ENCODE peak calls at places on chromosomes 7 and 10, in nine cellular contexts. Q is tibial nerve, C is hepatocyte, G is foreskin keratinocyte, M is mesothelial cell of epicardium, L is AG10803, W is tibial artery, E is RWPE1, P is cardiac fibroblast. Y is an unnamed sample.
A peak's percentile ranks its signal among the peaks of the same experiment; 100 is the strongest.

GRCh38 chr10:101040851-101041250 is 9.8 kb downstream of the SFXN3 start:
- DNase-seq in L (no peak), Q (no peak), M (no peak), G (no peak), E (no peak), P (no peak), W (no peak), C (no peak), Y (no peak)

GRCh38 chr10:34739915-34740314 is 75.2 kb downstream of the PARD3 start:
- DNase-seq in M (peak; percentile 69), W (no peak), G (peak; percentile 60), E (peak; percentile 25), C (peak; percentile 71), Q (no peak), L (peak; percentile 68), P (peak; percentile 80), Y (no peak)

GRCh38 chr10:32190890-32191491 is 134.8 kb upstream of the KIF5B start:
- DNase-seq in E (peak; percentile 22), C (peak; percentile 38), Q (peak; percentile 38), G (peak; percentile 18), P (peak; percentile 61), L (peak; percentile 40), M (no peak), W (no peak), Y (no peak)

GRCh38 chr10:70052462-70053211 is at the start of gene MACROH2A2:
- DNase-seq in G (peak; percentile 71), C (peak; percentile 85), P (peak; percentile 67), L (peak; percentile 59), M (peak; percentile 80), E (peak; percentile 75), W (peak; percentile 74), Q (peak; percentile 20), Y (peak; percentile 70)

GRCh38 chr10:113309791-113310190 is 243.1 kb upstream of the HABP2 start:
- DNase-seq in M (no peak), C (no peak), P (no peak), E (no peak), W (no peak), Q (no peak), G (no peak), L (no peak), Y (no peak)

GRCh38 chr10:13329565-13329964 is 18.5 kb downstream of the SEPHS1 start:
- DNase-seq in G (no peak), W (no peak), P (no peak), E (no peak), M (no peak), L (no peak), Q (no peak), C (no peak), Y (no peak)

GRCh38 chr7:139828880-139829653 is at the start of gene TBXAS1:
- DNase-seq in C (peak; percentile 39), P (no peak), L (no peak), Q (peak; percentile 33), M (no peak), W (no peak), E (no peak), G (no peak), Y (no peak)

GRCh38 chr10:131937832-131938231 is 37.0 kb downstream of the PPP2R2D start:
- DNase-seq in W (no peak), L (no peak), C (no peak), Q (no peak), G (no peak), E (no peak), M (no peak), P (no peak), Y (no peak)

GRCh38 chr10:118658762-118659161 is 63.3 kb upstream of the PRLHR start:
- DNase-seq in Q (no peak), C (no peak), G (no peak), P (no peak), E (no peak), M (no peak), W (no peak), L (no peak), Y (no peak)

GRCh38 chr7:127516320-127516719 is 69.1 kb downstream of the GCC1 start:
- DNase-seq in M (no peak), P (no peak), G (no peak), C (no peak), E (no peak), L (no peak), W (no peak), Q (no peak), Y (no peak)

GRCh38 chr10:103678104-103678526 is 177.3 kb downstream of the SH3PXD2A start:
- DNase-seq in M (peak; percentile 86), Q (peak; percentile 89), C (peak; percentile 94), W (peak; percentile 87), P (peak; percentile 99), G (peak; percentile 87), L (peak; percentile 99), E (no peak), Y (peak; percentile 24)

GRCh38 chr10:132402781-132403241 is 5.8 kb downstream of the PWWP2B start:
- DNase-seq in Q (no peak), C (no peak), G (no peak), P (no peak), W (no peak), L (no peak), E (no peak), M (no peak), Y (no peak)

GRCh38 chr10:78362406-78363022 is 328.9 kb downstream of the RPS24 start:
- DNase-seq in C (no peak), W (no peak), G (peak; percentile 16), P (no peak), M (no peak), L (peak; percentile 61), Q (no peak), E (no peak), Y (no peak)

GRCh38 chr7:70694909-70695803 is 436.8 kb upstream of the GALNT17 start:
- DNase-seq in E (peak; percentile 13), C (peak; percentile 57), L (no peak), P (peak; percentile 36), W (peak; percentile 68), G (peak; percentile 55), Q (no peak), M (peak; percentile 56), Y (no peak)

DNA sequence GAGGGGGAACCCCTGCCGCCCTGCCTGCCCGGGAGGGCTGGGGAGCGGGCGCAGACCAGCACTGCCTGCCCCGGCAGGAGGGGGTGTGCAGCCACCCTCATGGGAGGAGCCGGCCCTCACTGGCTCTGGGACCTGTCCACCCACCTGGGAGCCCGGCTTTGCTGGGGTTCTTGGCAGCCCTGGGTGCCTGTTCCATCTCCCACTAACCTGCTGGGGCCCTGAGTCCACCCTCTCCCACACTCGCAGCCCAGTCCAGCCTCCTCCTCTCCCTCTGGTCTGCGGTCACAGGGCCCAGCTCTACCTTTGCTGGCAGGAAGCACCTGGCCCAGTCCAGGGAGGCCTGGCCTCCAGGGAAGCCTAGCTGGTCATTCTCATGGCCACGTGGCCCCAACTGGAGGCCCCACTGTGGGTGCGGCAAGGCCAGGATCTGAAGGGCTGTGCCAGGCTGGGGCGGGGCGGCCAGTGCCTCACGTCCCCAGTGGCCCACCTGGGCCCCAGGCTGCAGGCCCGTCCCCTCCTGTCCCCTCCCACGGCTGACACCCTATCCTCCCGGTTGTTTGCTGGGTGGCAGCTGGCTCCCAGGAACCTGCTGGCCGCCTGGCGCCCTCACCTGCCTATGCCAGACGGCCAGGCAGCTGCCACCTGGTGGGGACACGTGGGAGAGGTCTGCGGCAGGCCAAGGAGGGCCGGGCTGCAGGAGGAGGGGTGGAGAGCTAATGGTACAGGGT is at the start of gene TMEM184A:
- DNase-seq in L (no peak), M (no peak), C (peak; percentile 89), E (peak; percentile 86), P (no peak), W (no peak), G (peak; percentile 49), Q (no peak), Y (no peak)
- TF ChIP-seq CTCF in L (no peak), M (peak; percentile 32), C (peak; percentile 58), E (peak; percentile 89), P (peak; percentile 24), W (no peak), G (peak; percentile 75), Q (peak; percentile 18), Y (no peak)

DNA sequence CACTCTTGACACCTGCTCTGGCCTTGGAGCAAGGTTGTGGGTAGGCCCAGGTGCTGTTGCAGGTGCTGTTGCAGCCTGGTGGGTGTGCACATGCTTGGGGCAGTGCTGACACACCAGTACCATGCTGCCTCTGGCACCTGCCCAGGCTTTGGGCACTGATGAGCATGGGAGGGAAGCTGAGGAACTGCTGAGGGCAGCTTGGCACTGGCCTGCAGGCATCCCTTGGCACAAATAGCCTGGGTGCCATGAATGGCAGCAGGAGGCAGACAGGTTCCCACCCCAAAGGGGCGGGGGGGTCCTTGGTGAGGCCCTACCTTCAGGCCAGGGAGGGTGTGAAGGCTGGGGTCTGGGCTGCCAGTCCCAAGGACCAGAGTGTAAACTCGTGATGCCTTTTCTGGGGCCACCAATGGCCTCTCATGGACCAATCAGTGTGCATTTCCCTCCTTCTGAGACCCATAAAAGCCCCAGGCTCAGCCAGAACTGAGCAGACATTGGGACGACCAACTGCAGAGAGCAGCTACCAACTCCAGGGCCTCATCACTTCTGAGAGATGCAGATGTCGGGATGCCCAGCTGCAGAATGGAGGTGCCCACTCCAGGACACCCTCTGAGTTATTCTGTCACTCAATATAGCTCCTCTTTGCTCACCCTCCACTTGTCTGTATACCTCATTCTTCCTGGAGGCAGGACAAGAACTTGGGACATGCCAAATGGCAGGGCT is 547.4 kb downstream of the ZWINT start:
- DNase-seq in W (no peak), Q (no peak), M (no peak), E (no peak), C (no peak), G (no peak), L (no peak), P (no peak), Y (no peak)
- TF ChIP-seq CTCF in W (no peak), Q (no peak), M (no peak), E (no peak), C (no peak), G (no peak), L (no peak), P (no peak), Y (no peak)

DNA sequence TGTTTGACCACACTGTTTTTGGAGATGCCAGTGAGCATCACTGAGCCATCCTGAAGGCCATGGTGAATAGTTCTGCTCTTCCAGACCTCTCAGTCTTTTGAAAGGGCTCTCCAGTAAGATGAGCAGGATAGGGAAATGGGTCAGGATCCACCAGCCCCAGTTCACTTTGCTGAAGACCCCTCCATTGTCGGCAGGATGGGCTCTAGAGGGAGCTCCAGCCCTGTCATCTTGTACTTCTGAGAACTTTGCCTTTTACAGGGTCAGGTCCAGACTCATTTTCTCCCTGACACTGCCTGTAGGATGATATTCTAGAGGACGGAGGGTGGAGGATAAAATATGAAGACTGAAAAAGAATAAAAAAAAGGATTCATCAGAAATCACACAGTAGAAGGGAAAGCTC is 13.1 kb downstream of the LHFPL3 start:
- DNase-seq in G (no peak), W (no peak), E (no peak), L (no peak), M (no peak), Q (no peak), P (no peak), C (peak; percentile 29), Y (no peak)
- TF ChIP-seq CTCF in G (no peak), W (no peak), E (no peak), L (no peak), M (no peak), Q (no peak), P (no peak), C (peak; percentile 37), Y (no peak)

DNA sequence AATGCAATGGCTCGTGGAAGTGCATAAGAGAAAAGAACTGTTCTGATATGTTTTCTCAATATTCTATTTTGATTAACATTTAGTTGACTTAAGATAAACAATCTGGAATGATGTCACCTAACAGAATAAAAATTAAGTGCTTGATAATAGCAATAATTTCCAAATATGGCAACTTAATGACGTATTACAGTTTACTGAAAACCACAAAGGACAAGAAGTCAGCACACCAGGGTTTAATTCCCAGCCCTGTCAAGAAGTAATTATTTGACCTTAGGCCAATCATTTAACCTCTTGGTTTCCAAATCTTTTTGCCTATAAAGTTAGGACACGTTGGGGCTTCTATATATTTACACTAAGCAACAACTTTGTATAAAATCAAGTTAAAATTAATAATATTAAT is 95.7 kb downstream of the CABCOCO1 start:
- DNase-seq in W (no peak), G (no peak), C (no peak), P (peak; percentile 55), L (peak; percentile 12), M (no peak), Q (no peak), E (no peak), Y (no peak)
- TF ChIP-seq CTCF in W (no peak), G (no peak), C (no peak), P (no peak), L (no peak), M (no peak), Q (no peak), E (no peak), Y (no peak)

Y was measured in ascending aorta.